ENCODE peak calls at places on chromosomes 7 and 10, in six cellular contexts. H is HepG2, P is upper lobe of left lung, Z is Panc1, J is GM23338, K is GM12878. O is an unnamed sample.

GRCh38 chr10:11510714-11511113 is 100.7 kb downstream of the USP6NL start:
- ATAC-seq in H (no peak), P (no peak), Z (no peak), J (peak), K (no peak), O (no peak)

GRCh38 chr10:4635394-4635793 is 190.6 kb upstream of the AKR1E2 start:
- ATAC-seq in H (no peak), P (no peak), Z (no peak), J (no peak), K (no peak), O (no peak)

GRCh38 chr10:15531927-15532722 is 161.0 kb upstream of the FAM171A1 start:
- ATAC-seq in H (no peak), P (no peak), Z (no peak), J (no peak), K (no peak), O (no peak)

GRCh38 chr7:47428052-47428779 is 153.7 kb downstream of the TNS3 start:
- ATAC-seq in H (no peak), P (no peak), Z (peak), J (no peak), K (no peak), O (no peak)

GRCh38 chr7:127629268-127629854 is 11.4 kb upstream of the PAX4 start:
- ATAC-seq in H (peak), P (peak), Z (peak), J (peak), K (peak), O (no peak)

GRCh38 chr10:122328676-122329075 is 45.8 kb upstream of the PLEKHA1 start:
- ATAC-seq in H (no peak), P (peak), Z (no peak), J (no peak), K (peak), O (peak)

GRCh38 chr10:111801841-111802240 is 381.7 kb downstream of the GPAM start:
- ATAC-seq in H (no peak), P (no peak), Z (no peak), J (no peak), K (no peak), O (no peak)

GRCh38 chr7:131529179-131529578 is 27.2 kb downstream of the PODXL start:
- ATAC-seq in H (no peak), P (no peak), Z (no peak), J (peak), K (no peak), O (no peak)

GRCh38 chr7:106179256-106179655 is 67.1 kb upstream of the SYPL1 start:
- ATAC-seq in H (no peak), P (no peak), Z (no peak), J (no peak), K (no peak), O (no peak)

GRCh38 chr7:108282427-108282996 is 152.4 kb upstream of the LAMB4 start:
- ATAC-seq in H (no peak), P (no peak), Z (no peak), J (no peak), K (no peak), O (no peak)

GRCh38 chr10:122127943-122128342 is 139.0 kb downstream of the TACC2 start:
- ATAC-seq in H (no peak), P (peak), Z (peak), J (no peak), K (no peak), O (peak)

GRCh38 chr10:104170610-104171269 is 48.8 kb downstream of the SFR1 start:
- ATAC-seq in H (no peak), P (no peak), Z (no peak), J (no peak), K (no peak), O (no peak)

GRCh38 chr10:70673929-70674559 is 1.7 kb downstream of the ADAMTS14 start:
- ATAC-seq in H (no peak), P (no peak), Z (no peak), J (no peak), K (no peak), O (no peak)

GRCh38 chr7:70325509-70326101 is 727.3 kb downstream of the AUTS2 start:
- ATAC-seq in H (no peak), P (peak), Z (no peak), J (no peak), K (no peak), O (peak)

GRCh38 chr7:93944673-93945072 is 23.1 kb downstream of the GNG11 start:
- ATAC-seq in H (no peak), P (no peak), Z (no peak), J (no peak), K (no peak), O (peak)

GRCh38 chr7:107782374-107782773 is 20.6 kb downstream of the SLC26A3 start:
- ATAC-seq in H (no peak), P (no peak), Z (no peak), J (no peak), K (no peak), O (no peak)

GRCh38 chr10:65110029-65110428 is 1588.8 kb downstream of the REEP3 start:
- ATAC-seq in H (no peak), P (no peak), Z (no peak), J (no peak), K (no peak), O (no peak)

GRCh38 chr7:3194501-3195141 is 106.4 kb upstream of the SDK1 start:
- ATAC-seq in H (peak), P (peak), Z (peak), J (peak), K (no peak), O (no peak)

GRCh38 chr10:33211123-33211878 is 123.2 kb downstream of the NRP1 start:
- ATAC-seq in H (no peak), P (peak), Z (peak), J (no peak), K (peak), O (peak)

GRCh38 chr10:8039323-8039922 is 15.1 kb upstream of the GATA3 start:
- ATAC-seq in H (no peak), P (no peak), Z (no peak), J (no peak), K (no peak), O (no peak)

GRCh38 chr10:104033401-104033930 is 52.2 kb downstream of the COL17A1 start:
- ATAC-seq in H (no peak), P (no peak), Z (no peak), J (peak), K (no peak), O (no peak)

GRCh38 chr10:86969421-86970041 is 1.2 kb downstream of the ADIRF start:
- ATAC-seq in H (no peak), P (no peak), Z (no peak), J (no peak), K (no peak), O (no peak)

GRCh38 chr7:50185188-50185587 is 92.1 kb upstream of the ZPBP start:
- ATAC-seq in H (no peak), P (peak), Z (no peak), J (no peak), K (no peak), O (no peak)

GRCh38 chr10:26841733-26842317 is 18.9 kb downstream of the ABI1 start:
- ATAC-seq in H (no peak), P (no peak), Z (no peak), J (no peak), K (peak), O (no peak)

GRCh38 chr7:46764100-46764941 is 817.6 kb downstream of the TNS3 start:
- ATAC-seq in H (no peak), P (no peak), Z (peak), J (no peak), K (peak), O (peak)

GRCh38 chr7:30303312-30304039 is 19.1 kb downstream of the ZNRF2 start:
- ATAC-seq in H (no peak), P (no peak), Z (no peak), J (no peak), K (peak), O (no peak)

GRCh38 chr10:12221323-12222298 is 25.6 kb downstream of the CDC123 start:
- ATAC-seq in H (no peak), P (no peak), Z (no peak), J (no peak), K (no peak), O (no peak)

GRCh38 chr10:35447693-35448407 is 111.5 kb downstream of the CCNY start:
- ATAC-seq in H (peak), P (peak), Z (peak), J (peak), K (no peak), O (no peak)

GRCh38 chr7:102432476-102433318 is 678 bp upstream of the ORAI2 start:
- ATAC-seq in H (peak), P (peak), Z (peak), J (peak), K (peak), O (peak)

GRCh38 chr10:106565546-106565945 is 599.0 kb downstream of the SORCS1 start:
- ATAC-seq in H (no peak), P (no peak), Z (no peak), J (no peak), K (no peak), O (no peak)

GRCh38 chr10:102782698-102783540 is 39.2 kb downstream of the WBP1L start:
- ATAC-seq in H (no peak), P (peak), Z (peak), J (no peak), K (no peak), O (peak)
- TF ChIP-seq POLR2AphosphoS5 in H (no peak), P (peak), Z (no peak), J (no peak), K (no peak), O (peak)

DNA sequence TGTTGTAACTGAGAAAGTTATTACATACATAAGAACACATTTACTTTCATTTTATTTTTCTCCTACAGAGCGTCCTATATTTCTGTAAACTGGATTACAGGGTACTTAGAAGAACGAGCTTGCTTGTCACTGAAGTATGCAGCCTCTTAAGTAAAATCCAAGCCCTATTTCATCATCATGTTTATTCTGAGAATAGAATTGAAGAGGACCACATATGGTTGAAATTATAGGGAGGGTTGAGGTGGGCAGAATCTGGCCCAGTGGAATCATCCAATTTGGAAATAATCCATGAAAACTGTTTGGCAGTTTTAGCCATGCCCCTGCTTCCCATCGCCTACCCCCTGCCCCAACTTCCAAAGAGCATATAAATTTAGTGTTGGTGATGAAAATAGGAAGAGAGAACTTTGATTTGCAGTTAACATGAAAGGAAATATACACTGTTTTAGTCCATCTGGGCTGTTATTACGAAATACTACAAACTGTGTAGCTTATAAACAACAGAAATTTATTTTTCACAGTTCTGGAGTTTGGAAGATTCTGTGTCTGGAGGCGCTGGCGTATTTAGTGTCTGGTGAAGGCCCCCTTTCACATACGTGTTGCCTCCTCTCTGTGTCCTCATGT is 150.4 kb downstream of the PRKG1 start:
- ATAC-seq in H (no peak), P (peak), Z (no peak), J (no peak), K (no peak), O (peak)
- H3K27ac ChIP-seq in H (no peak), P (no peak), Z (no peak), J (no peak), K (no peak), O (no peak)

GRCh38 chr7:96321670-96322372 is at the start of gene SLC25A13:
- ATAC-seq in H (peak), P (peak), Z (peak), J (peak), K (peak), O (peak)
- TF ChIP-seq POLR2AphosphoS5 in H (peak), P (peak), Z (peak), J (peak), K (peak), O (peak)

DNA sequence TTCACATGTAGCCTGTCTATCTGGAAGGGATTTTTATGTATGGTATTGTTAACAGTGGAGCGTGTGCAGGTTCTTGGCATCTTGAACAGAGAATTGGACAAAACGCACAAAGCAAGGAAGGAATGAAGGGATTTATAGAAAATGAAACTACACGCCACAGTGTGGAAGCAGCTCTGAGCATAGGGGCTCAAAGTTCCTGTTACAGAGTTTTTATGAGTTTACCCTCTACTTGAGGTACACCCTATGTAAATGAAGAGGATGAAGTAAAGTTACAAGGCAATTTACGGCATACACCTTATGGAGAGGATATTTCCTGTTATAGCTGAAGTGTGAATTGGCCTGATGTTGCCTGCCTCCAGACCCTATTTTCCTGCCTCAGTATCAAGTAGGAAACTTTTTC is 33.2 kb downstream of the FANK1 start:
- ATAC-seq in H (no peak), P (no peak), Z (no peak), J (no peak), K (no peak), O (no peak)
- H3K27ac ChIP-seq in H (no peak), P (no peak), Z (peak), J (no peak), K (no peak), O (no peak)

GRCh38 chr7:139441961-139442360 is 41.5 kb downstream of the KLRG2 start:
- ATAC-seq in H (peak), P (no peak), Z (peak), J (no peak), K (no peak), O (no peak)
- TF ChIP-seq POLR2AphosphoS5 in H (no peak), P (no peak), Z (no peak), J (no peak), K (no peak), O (no peak)